ENCODE peak calls at places on chromosomes 3 and 15, in eight cellular contexts. One of them, this sample, is unnamed.

GRCh38 chr3:160427832-160428424 is 21.7 kb downstream of the TRIM59 start:
- DNase-seq in naive thymus-derived CD4-positive, alpha-beta T cell: no peak
- DNase-seq in fibroblast of pulmonary artery: no peak
- DNase-seq in CD4-positive, CD25-positive, alpha-beta regulatory T cell: no peak
- DNase-seq in SJSA1: no peak
- DNase-seq in AG09309: no peak
- DNase-seq in right cardiac atrium: no peak
- DNase-seq in breast epithelium: no peak
- DNase-seq in this sample: no peak

GRCh38 chr3:82103241-82103640 is 341.8 kb upstream of the GBE1 start:
- DNase-seq in naive thymus-derived CD4-positive, alpha-beta T cell: no peak
- DNase-seq in fibroblast of pulmonary artery: no peak
- DNase-seq in CD4-positive, CD25-positive, alpha-beta regulatory T cell: no peak
- DNase-seq in SJSA1: no peak
- DNase-seq in AG09309: no peak
- DNase-seq in right cardiac atrium: no peak
- DNase-seq in breast epithelium: no peak
- DNase-seq in this sample: no peak

GRCh38 chr15:66655997-66656396 is 46.0 kb upstream of the SMAD6 start:
- DNase-seq in naive thymus-derived CD4-positive, alpha-beta T cell: no peak
- DNase-seq in fibroblast of pulmonary artery: no peak
- DNase-seq in CD4-positive, CD25-positive, alpha-beta regulatory T cell: no peak
- DNase-seq in SJSA1: no peak
- DNase-seq in AG09309: no peak
- DNase-seq in right cardiac atrium: peak
- DNase-seq in breast epithelium: no peak
- DNase-seq in this sample: no peak

GRCh38 chr3:181703701-181704420 is 7.9 kb upstream of the SOX2 start:
- DNase-seq in naive thymus-derived CD4-positive, alpha-beta T cell: no peak
- DNase-seq in fibroblast of pulmonary artery: no peak
- DNase-seq in CD4-positive, CD25-positive, alpha-beta regulatory T cell: no peak
- DNase-seq in SJSA1: no peak
- DNase-seq in AG09309: no peak
- DNase-seq in right cardiac atrium: no peak
- DNase-seq in breast epithelium: no peak
- DNase-seq in this sample: no peak

GRCh38 chr3:11410564-11410963 is 138.4 kb downstream of the ATG7 start:
- DNase-seq in naive thymus-derived CD4-positive, alpha-beta T cell: no peak
- DNase-seq in fibroblast of pulmonary artery: no peak
- DNase-seq in CD4-positive, CD25-positive, alpha-beta regulatory T cell: no peak
- DNase-seq in SJSA1: no peak
- DNase-seq in AG09309: no peak
- DNase-seq in right cardiac atrium: no peak
- DNase-seq in breast epithelium: no peak
- DNase-seq in this sample: no peak

GRCh38 chr3:67947808-67948508 is 293.5 kb upstream of the SUCLG2 start:
- DNase-seq in naive thymus-derived CD4-positive, alpha-beta T cell: no peak
- DNase-seq in fibroblast of pulmonary artery: no peak
- DNase-seq in CD4-positive, CD25-positive, alpha-beta regulatory T cell: peak
- DNase-seq in SJSA1: no peak
- DNase-seq in AG09309: no peak
- DNase-seq in right cardiac atrium: no peak
- DNase-seq in breast epithelium: no peak
- DNase-seq in this sample: no peak

GRCh38 chr15:77589839-77590238 is 42.9 kb downstream of the LINGO1 start:
- DNase-seq in naive thymus-derived CD4-positive, alpha-beta T cell: no peak
- DNase-seq in fibroblast of pulmonary artery: no peak
- DNase-seq in CD4-positive, CD25-positive, alpha-beta regulatory T cell: no peak
- DNase-seq in SJSA1: no peak
- DNase-seq in AG09309: no peak
- DNase-seq in right cardiac atrium: peak
- DNase-seq in breast epithelium: peak
- DNase-seq in this sample: no peak

GRCh38 chr3:120645083-120645800 is 36.8 kb downstream of the HGD start:
- DNase-seq in naive thymus-derived CD4-positive, alpha-beta T cell: no peak
- DNase-seq in fibroblast of pulmonary artery: peak
- DNase-seq in CD4-positive, CD25-positive, alpha-beta regulatory T cell: no peak
- DNase-seq in SJSA1: no peak
- DNase-seq in AG09309: no peak
- DNase-seq in right cardiac atrium: no peak
- DNase-seq in breast epithelium: no peak
- DNase-seq in this sample: no peak

GRCh38 chr3:71219744-71220638 is 363.5 kb downstream of the FOXP1 start:
- DNase-seq in naive thymus-derived CD4-positive, alpha-beta T cell: peak
- DNase-seq in fibroblast of pulmonary artery: no peak
- DNase-seq in CD4-positive, CD25-positive, alpha-beta regulatory T cell: peak
- DNase-seq in SJSA1: no peak
- DNase-seq in AG09309: no peak
- DNase-seq in right cardiac atrium: no peak
- DNase-seq in breast epithelium: no peak
- DNase-seq in this sample: no peak

GRCh38 chr3:8793242-8793641 is 23.8 kb upstream of the OXTR start:
- DNase-seq in naive thymus-derived CD4-positive, alpha-beta T cell: no peak
- DNase-seq in fibroblast of pulmonary artery: peak
- DNase-seq in CD4-positive, CD25-positive, alpha-beta regulatory T cell: no peak
- DNase-seq in SJSA1: peak
- DNase-seq in AG09309: peak
- DNase-seq in right cardiac atrium: no peak
- DNase-seq in breast epithelium: no peak
- DNase-seq in this sample: no peak

GRCh38 chr3:49352286-49352685 is 5.9 kb downstream of the GPX1 start:
- DNase-seq in naive thymus-derived CD4-positive, alpha-beta T cell: no peak
- DNase-seq in fibroblast of pulmonary artery: no peak
- DNase-seq in CD4-positive, CD25-positive, alpha-beta regulatory T cell: no peak
- DNase-seq in SJSA1: no peak
- DNase-seq in AG09309: no peak
- DNase-seq in right cardiac atrium: no peak
- DNase-seq in breast epithelium: no peak
- DNase-seq in this sample: no peak

GRCh38 chr3:174862666-174863065 is 3.5 kb downstream of the NAALADL2 start:
- DNase-seq in naive thymus-derived CD4-positive, alpha-beta T cell: no peak
- DNase-seq in fibroblast of pulmonary artery: no peak
- DNase-seq in CD4-positive, CD25-positive, alpha-beta regulatory T cell: no peak
- DNase-seq in SJSA1: no peak
- DNase-seq in AG09309: no peak
- DNase-seq in right cardiac atrium: no peak
- DNase-seq in breast epithelium: no peak
- DNase-seq in this sample: no peak

GRCh38 chr15:90873998-90874605 is 5.7 kb downstream of the FURIN start:
- DNase-seq in naive thymus-derived CD4-positive, alpha-beta T cell: no peak
- DNase-seq in fibroblast of pulmonary artery: no peak
- DNase-seq in CD4-positive, CD25-positive, alpha-beta regulatory T cell: no peak
- DNase-seq in SJSA1: no peak
- DNase-seq in AG09309: no peak
- DNase-seq in right cardiac atrium: no peak
- DNase-seq in breast epithelium: no peak
- DNase-seq in this sample: no peak

GRCh38 chr3:62149962-62150361 is 223.4 kb downstream of the FEZF2 start:
- DNase-seq in naive thymus-derived CD4-positive, alpha-beta T cell: no peak
- DNase-seq in fibroblast of pulmonary artery: peak
- DNase-seq in CD4-positive, CD25-positive, alpha-beta regulatory T cell: no peak
- DNase-seq in SJSA1: no peak
- DNase-seq in AG09309: no peak
- DNase-seq in right cardiac atrium: no peak
- DNase-seq in breast epithelium: no peak
- DNase-seq in this sample: no peak

GRCh38 chr3:7288133-7288532 is 427.2 kb downstream of the GRM7 start:
- DNase-seq in naive thymus-derived CD4-positive, alpha-beta T cell: no peak
- DNase-seq in fibroblast of pulmonary artery: no peak
- DNase-seq in CD4-positive, CD25-positive, alpha-beta regulatory T cell: no peak
- DNase-seq in SJSA1: no peak
- DNase-seq in AG09309: no peak
- DNase-seq in right cardiac atrium: no peak
- DNase-seq in breast epithelium: no peak
- DNase-seq in this sample: no peak

GRCh38 chr15:31135523-31135922 is 34.0 kb upstream of the TRPM1 start:
- DNase-seq in naive thymus-derived CD4-positive, alpha-beta T cell: no peak
- DNase-seq in fibroblast of pulmonary artery: no peak
- DNase-seq in CD4-positive, CD25-positive, alpha-beta regulatory T cell: no peak
- DNase-seq in SJSA1: no peak
- DNase-seq in AG09309: no peak
- DNase-seq in right cardiac atrium: no peak
- DNase-seq in breast epithelium: no peak
- DNase-seq in this sample: no peak

GRCh38 chr3:192444096-192444790 is 283.1 kb downstream of the FGF12 start:
- DNase-seq in naive thymus-derived CD4-positive, alpha-beta T cell: peak
- DNase-seq in fibroblast of pulmonary artery: peak
- DNase-seq in CD4-positive, CD25-positive, alpha-beta regulatory T cell: peak
- DNase-seq in SJSA1: peak
- DNase-seq in AG09309: peak
- DNase-seq in right cardiac atrium: peak
- DNase-seq in breast epithelium: peak
- DNase-seq in this sample: peak

GRCh38 chr3:156750874-156751245 is 75.3 kb upstream of the LEKR1 start:
- DNase-seq in naive thymus-derived CD4-positive, alpha-beta T cell: no peak
- DNase-seq in fibroblast of pulmonary artery: peak
- DNase-seq in CD4-positive, CD25-positive, alpha-beta regulatory T cell: no peak
- DNase-seq in SJSA1: no peak
- DNase-seq in AG09309: no peak
- DNase-seq in right cardiac atrium: no peak
- DNase-seq in breast epithelium: no peak
- DNase-seq in this sample: no peak

GRCh38 chr3:178263236-178263916 is 272.9 kb upstream of the KCNMB2 start:
- DNase-seq in naive thymus-derived CD4-positive, alpha-beta T cell: no peak
- DNase-seq in fibroblast of pulmonary artery: peak
- DNase-seq in CD4-positive, CD25-positive, alpha-beta regulatory T cell: no peak
- DNase-seq in SJSA1: no peak
- DNase-seq in AG09309: no peak
- DNase-seq in right cardiac atrium: no peak
- DNase-seq in breast epithelium: no peak
- DNase-seq in this sample: no peak

GRCh38 chr3:11717301-11717700 is 73.6 kb upstream of the VGLL4 start:
- DNase-seq in naive thymus-derived CD4-positive, alpha-beta T cell: no peak
- DNase-seq in fibroblast of pulmonary artery: peak
- DNase-seq in CD4-positive, CD25-positive, alpha-beta regulatory T cell: no peak
- DNase-seq in SJSA1: peak
- DNase-seq in AG09309: no peak
- DNase-seq in right cardiac atrium: no peak
- DNase-seq in breast epithelium: no peak
- DNase-seq in this sample: no peak

GRCh38 chr3:197456271-197457091 is 99.3 kb downstream of the BDH1 start:
- DNase-seq in naive thymus-derived CD4-positive, alpha-beta T cell: peak
- DNase-seq in fibroblast of pulmonary artery: peak
- DNase-seq in CD4-positive, CD25-positive, alpha-beta regulatory T cell: peak
- DNase-seq in SJSA1: peak
- DNase-seq in AG09309: peak
- DNase-seq in right cardiac atrium: peak
- DNase-seq in breast epithelium: peak
- DNase-seq in this sample: peak

GRCh38 chr3:172038823-172039222 is 555 bp upstream of the FNDC3B start:
- DNase-seq in naive thymus-derived CD4-positive, alpha-beta T cell: no peak
- DNase-seq in fibroblast of pulmonary artery: peak
- DNase-seq in CD4-positive, CD25-positive, alpha-beta regulatory T cell: no peak
- DNase-seq in SJSA1: no peak
- DNase-seq in AG09309: no peak
- DNase-seq in right cardiac atrium: peak
- DNase-seq in breast epithelium: no peak
- DNase-seq in this sample: no peak
- H3K4me3 ChIP-seq in naive thymus-derived CD4-positive, alpha-beta T cell: no peak
- H3K4me3 ChIP-seq in fibroblast of pulmonary artery: peak
- H3K4me3 ChIP-seq in CD4-positive, CD25-positive, alpha-beta regulatory T cell: peak
- H3K4me3 ChIP-seq in SJSA1: peak
- H3K4me3 ChIP-seq in AG09309: peak
- H3K4me3 ChIP-seq in right cardiac atrium: peak
- H3K4me3 ChIP-seq in breast epithelium: peak
- H3K4me3 ChIP-seq in this sample: peak

GRCh38 chr3:13792512-13793347 is 87.1 kb downstream of the WNT7A start:
- DNase-seq in naive thymus-derived CD4-positive, alpha-beta T cell: no peak
- DNase-seq in fibroblast of pulmonary artery: no peak
- DNase-seq in CD4-positive, CD25-positive, alpha-beta regulatory T cell: no peak
- DNase-seq in SJSA1: no peak
- DNase-seq in AG09309: no peak
- DNase-seq in right cardiac atrium: no peak
- DNase-seq in breast epithelium: no peak
- DNase-seq in this sample: no peak

GRCh38 chr3:13793451-13793850 is 86.4 kb downstream of the WNT7A start:
- DNase-seq in naive thymus-derived CD4-positive, alpha-beta T cell: no peak
- DNase-seq in fibroblast of pulmonary artery: no peak
- DNase-seq in CD4-positive, CD25-positive, alpha-beta regulatory T cell: no peak
- DNase-seq in SJSA1: no peak
- DNase-seq in AG09309: no peak
- DNase-seq in right cardiac atrium: no peak
- DNase-seq in breast epithelium: no peak
- DNase-seq in this sample: no peak

GRCh38 chr3:13798401-13798800 is 81.5 kb downstream of the WNT7A start:
- DNase-seq in naive thymus-derived CD4-positive, alpha-beta T cell: no peak
- DNase-seq in fibroblast of pulmonary artery: no peak
- DNase-seq in CD4-positive, CD25-positive, alpha-beta regulatory T cell: no peak
- DNase-seq in SJSA1: no peak
- DNase-seq in AG09309: no peak
- DNase-seq in right cardiac atrium: no peak
- DNase-seq in breast epithelium: no peak
- DNase-seq in this sample: no peak

GRCh38 chr3:13796683-13797460 is 83.0 kb downstream of the WNT7A start:
- DNase-seq in naive thymus-derived CD4-positive, alpha-beta T cell: no peak
- DNase-seq in fibroblast of pulmonary artery: no peak
- DNase-seq in CD4-positive, CD25-positive, alpha-beta regulatory T cell: no peak
- DNase-seq in SJSA1: no peak
- DNase-seq in AG09309: no peak
- DNase-seq in right cardiac atrium: no peak
- DNase-seq in breast epithelium: no peak
- DNase-seq in this sample: no peak

DNA sequence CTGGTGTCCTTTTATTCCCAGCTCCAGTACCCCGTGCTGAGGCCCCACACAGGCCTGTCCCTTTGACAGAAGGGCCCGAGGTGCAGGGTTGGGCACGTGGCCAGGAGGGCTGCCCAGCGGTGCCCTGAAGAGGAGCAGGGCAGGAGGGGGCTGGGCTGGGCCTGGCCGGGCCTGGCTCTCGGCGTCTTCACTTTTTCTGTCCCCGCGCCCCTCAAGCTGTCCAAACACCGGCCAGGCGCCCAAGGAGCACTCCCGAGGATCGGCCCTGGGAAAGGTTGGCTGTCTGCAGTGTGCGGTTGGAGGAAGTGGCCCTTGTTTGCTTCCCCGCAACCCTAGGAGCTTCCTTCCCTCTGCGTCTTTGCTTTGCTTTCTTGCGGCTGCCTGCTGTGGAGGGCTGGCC is 84.1 kb downstream of the WNT7A start:
- DNase-seq in naive thymus-derived CD4-positive, alpha-beta T cell: no peak
- DNase-seq in fibroblast of pulmonary artery: no peak
- DNase-seq in CD4-positive, CD25-positive, alpha-beta regulatory T cell: no peak
- DNase-seq in SJSA1: no peak
- DNase-seq in AG09309: no peak
- DNase-seq in right cardiac atrium: no peak
- DNase-seq in breast epithelium: no peak
- DNase-seq in this sample: no peak
- H3K4me3 ChIP-seq in naive thymus-derived CD4-positive, alpha-beta T cell: no peak
- H3K4me3 ChIP-seq in fibroblast of pulmonary artery: no peak
- H3K4me3 ChIP-seq in CD4-positive, CD25-positive, alpha-beta regulatory T cell: no peak
- H3K4me3 ChIP-seq in SJSA1: no peak
- H3K4me3 ChIP-seq in AG09309: no peak
- H3K4me3 ChIP-seq in right cardiac atrium: no peak
- H3K4me3 ChIP-seq in breast epithelium: no peak
- H3K4me3 ChIP-seq in this sample: no peak

GRCh38 chr15:37093480-37094410 is 6.6 kb downstream of the MEIS2 start:
- DNase-seq in naive thymus-derived CD4-positive, alpha-beta T cell: no peak
- DNase-seq in fibroblast of pulmonary artery: peak
- DNase-seq in CD4-positive, CD25-positive, alpha-beta regulatory T cell: no peak
- DNase-seq in SJSA1: no peak
- DNase-seq in AG09309: no peak
- DNase-seq in right cardiac atrium: no peak
- DNase-seq in breast epithelium: no peak
- DNase-seq in this sample: no peak
- H3K4me3 ChIP-seq in naive thymus-derived CD4-positive, alpha-beta T cell: no peak
- H3K4me3 ChIP-seq in fibroblast of pulmonary artery: peak
- H3K4me3 ChIP-seq in CD4-positive, CD25-positive, alpha-beta regulatory T cell: no peak
- H3K4me3 ChIP-seq in SJSA1: no peak
- H3K4me3 ChIP-seq in AG09309: no peak
- H3K4me3 ChIP-seq in right cardiac atrium: peak
- H3K4me3 ChIP-seq in breast epithelium: peak
- H3K4me3 ChIP-seq in this sample: no peak

GRCh38 chr15:41492597-41493204 is 973 bp upstream of the ITPKA start:
- DNase-seq in naive thymus-derived CD4-positive, alpha-beta T cell: no peak
- DNase-seq in fibroblast of pulmonary artery: no peak
- DNase-seq in CD4-positive, CD25-positive, alpha-beta regulatory T cell: no peak
- DNase-seq in SJSA1: no peak
- DNase-seq in AG09309: no peak
- DNase-seq in right cardiac atrium: no peak
- DNase-seq in breast epithelium: no peak
- DNase-seq in this sample: no peak
- H3K4me3 ChIP-seq in naive thymus-derived CD4-positive, alpha-beta T cell: peak
- H3K4me3 ChIP-seq in fibroblast of pulmonary artery: peak
- H3K4me3 ChIP-seq in CD4-positive, CD25-positive, alpha-beta regulatory T cell: peak
- H3K4me3 ChIP-seq in SJSA1: peak
- H3K4me3 ChIP-seq in AG09309: peak
- H3K4me3 ChIP-seq in right cardiac atrium: peak
- H3K4me3 ChIP-seq in breast epithelium: peak
- H3K4me3 ChIP-seq in this sample: peak

This sample was measured in epithelial cell of proximal tubule.